ENCODE peak calls at places on chromosomes 7 and 10, in seven cellular contexts. U is suprapubic skin, K is fibroblast of lung, H is kidney epithelial cell, A is PC-3, R is endodermal cell, X is stomach. F is an unnamed sample. For H3K27me3, the result is how much of the 10 kb centered on the place peaks cover.

GRCh38 chr7:93828260-93828659 is 62.3 kb downstream of the TFPI2 start:
- DNase-seq in U (no peak), K (no peak), H (no peak), A (no peak), R (no peak), X (no peak), F (no peak)

GRCh38 chr7:66928388-66928787 is 7.4 kb downstream of the TMEM248 start:
- DNase-seq in U (no peak), K (no peak), H (no peak), A (no peak), R (no peak), X (no peak), F (no peak)

GRCh38 chr7:30799206-30799975 is 28.2 kb downstream of the MINDY4 start:
- DNase-seq in U (peak), K (peak), H (peak), A (peak), R (no peak), X (no peak), F (no peak)

GRCh38 chr7:24827027-24827426 is 69.8 kb upstream of the GSDME start:
- DNase-seq in U (no peak), K (no peak), H (no peak), A (peak), R (no peak), X (no peak), F (no peak)

GRCh38 chr10:128375171-128375570 is 248.9 kb upstream of the MKI67 start:
- DNase-seq in U (no peak), K (no peak), H (no peak), A (no peak), R (no peak), X (no peak), F (no peak)

GRCh38 chr7:80124870-80125269 is 9.8 kb upstream of the GNAI1 start:
- DNase-seq in U (no peak), K (no peak), H (no peak), A (no peak), R (no peak), X (no peak), F (no peak)

GRCh38 chr7:94394399-94395140 is at the start of gene COL1A2:
- DNase-seq in U (peak), K (peak), H (no peak), A (peak), R (peak), X (peak), F (peak)

GRCh38 chr10:11871470-11871869 is 48.3 kb downstream of the PROSER2 start:
- DNase-seq in U (no peak), K (peak), H (no peak), A (no peak), R (no peak), X (no peak), F (no peak)

GRCh38 chr7:158836692-158837091 is 7.4 kb upstream of the ESYT2 start:
- DNase-seq in U (no peak), K (no peak), H (no peak), A (no peak), R (peak), X (no peak), F (no peak)

GRCh38 chr7:149072438-149072775 is 18.1 kb downstream of the ZNF786 start:
- DNase-seq in U (no peak), K (no peak), H (no peak), A (no peak), R (no peak), X (no peak), F (no peak)

GRCh38 chr7:56537952-56538351 is 421.7 kb upstream of the NUPR2 start:
- DNase-seq in U (no peak), K (no peak), H (no peak), A (no peak), R (no peak), X (no peak), F (peak)

GRCh38 chr10:21688870-21689269 is 154.8 kb downstream of the MLLT10 start:
- DNase-seq in U (no peak), K (no peak), H (no peak), A (no peak), R (no peak), X (no peak), F (no peak)
- H3K27me3 ChIP-seq in U (under half), K (under half), H (under half), A (under half), R (under half), X (under half), F (under half)

GRCh38 chr7:4726051-4726450 is 44.0 kb downstream of the FOXK1 start:
- DNase-seq in U (no peak), K (no peak), H (no peak), A (no peak), R (no peak), X (no peak), F (no peak)
- H3K4me3 ChIP-seq in U (peak), K (peak), H (no peak), A (peak), R (no peak), X (peak), F (peak)

GRCh38 chr10:75428434-75429158 is 2.8 kb upstream of the LRMDA start:
- DNase-seq in U (no peak), K (peak), H (no peak), A (peak), R (peak), X (no peak), F (no peak)
- TF ChIP-seq CTCF in U (no peak), K (no peak), H (no peak), A (no peak), R (peak), X (no peak), F (no peak)

GRCh38 chr7:114857605-114858004 is 64.3 kb upstream of the MDFIC start:
- DNase-seq in U (no peak), K (no peak), H (no peak), A (no peak), R (no peak), X (no peak), F (no peak)

GRCh38 chr7:114860196-114860595 is 61.7 kb upstream of the MDFIC start:
- DNase-seq in U (no peak), K (no peak), H (no peak), A (peak), R (no peak), X (no peak), F (no peak)

GRCh38 chr7:114856625-114857024 is 65.3 kb upstream of the MDFIC start:
- DNase-seq in U (no peak), K (no peak), H (peak), A (no peak), R (no peak), X (no peak), F (no peak)

GRCh38 chr7:114862406-114862805 is 59.5 kb upstream of the MDFIC start:
- DNase-seq in U (no peak), K (no peak), H (no peak), A (no peak), R (no peak), X (no peak), F (no peak)

GRCh38 chr7:114859477-114859876 is 62.4 kb upstream of the MDFIC start:
- DNase-seq in U (no peak), K (no peak), H (no peak), A (no peak), R (no peak), X (no peak), F (no peak)
- H3K27me3 ChIP-seq in U (under half), K (under half), H (under half), A (under half), R (under half), X (under half), F (under half)

DNA sequence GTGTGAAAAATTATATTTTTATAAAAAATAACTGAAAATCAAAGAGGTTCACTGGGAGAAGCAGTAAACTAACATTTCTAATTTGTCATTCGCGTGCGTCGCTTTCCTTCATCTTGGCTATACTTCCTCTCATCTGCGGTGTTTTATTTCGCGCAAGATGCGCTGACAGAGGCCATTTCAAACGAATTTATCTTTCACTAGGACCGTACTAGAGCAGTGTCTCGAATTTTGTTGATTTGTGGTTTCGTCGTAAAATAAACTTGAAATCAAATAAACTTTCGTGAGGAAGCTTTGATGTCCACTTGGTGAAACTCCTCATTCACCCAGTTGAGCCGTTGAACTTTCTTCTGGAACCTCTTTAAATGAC is 163.7 kb upstream of the PPP1R3A start:
- DNase-seq in U (no peak), K (peak), H (no peak), A (no peak), R (no peak), X (no peak), F (no peak)
- H3K4me3 ChIP-seq in U (peak), K (peak), H (peak), A (no peak), R (peak), X (peak), F (peak)

DNA sequence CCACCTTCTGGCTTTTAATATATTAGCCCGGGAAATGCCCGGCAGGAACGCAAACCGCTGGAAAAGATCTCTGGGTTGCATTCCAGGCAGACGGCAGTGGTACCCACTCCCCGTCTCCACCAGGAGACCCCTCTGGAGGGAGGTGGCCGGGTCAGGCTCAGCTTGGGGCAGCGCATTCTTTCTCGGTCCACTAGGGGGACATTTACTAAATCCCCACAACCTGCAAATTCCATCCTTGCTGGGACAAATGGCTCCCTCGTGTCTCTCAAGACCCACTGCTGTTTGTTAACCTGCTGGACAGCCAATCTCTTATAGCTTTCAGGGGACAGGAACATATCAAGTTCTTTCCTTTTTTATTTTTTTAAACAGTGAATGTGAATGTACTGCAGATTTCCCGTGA is 45.8 kb upstream of the CARD11 start:
- DNase-seq in U (no peak), K (peak), H (no peak), A (peak), R (peak), X (no peak), F (no peak)
- TF ChIP-seq CTCF in U (no peak), K (peak), H (peak), A (peak), R (peak), X (no peak), F (peak)

DNA sequence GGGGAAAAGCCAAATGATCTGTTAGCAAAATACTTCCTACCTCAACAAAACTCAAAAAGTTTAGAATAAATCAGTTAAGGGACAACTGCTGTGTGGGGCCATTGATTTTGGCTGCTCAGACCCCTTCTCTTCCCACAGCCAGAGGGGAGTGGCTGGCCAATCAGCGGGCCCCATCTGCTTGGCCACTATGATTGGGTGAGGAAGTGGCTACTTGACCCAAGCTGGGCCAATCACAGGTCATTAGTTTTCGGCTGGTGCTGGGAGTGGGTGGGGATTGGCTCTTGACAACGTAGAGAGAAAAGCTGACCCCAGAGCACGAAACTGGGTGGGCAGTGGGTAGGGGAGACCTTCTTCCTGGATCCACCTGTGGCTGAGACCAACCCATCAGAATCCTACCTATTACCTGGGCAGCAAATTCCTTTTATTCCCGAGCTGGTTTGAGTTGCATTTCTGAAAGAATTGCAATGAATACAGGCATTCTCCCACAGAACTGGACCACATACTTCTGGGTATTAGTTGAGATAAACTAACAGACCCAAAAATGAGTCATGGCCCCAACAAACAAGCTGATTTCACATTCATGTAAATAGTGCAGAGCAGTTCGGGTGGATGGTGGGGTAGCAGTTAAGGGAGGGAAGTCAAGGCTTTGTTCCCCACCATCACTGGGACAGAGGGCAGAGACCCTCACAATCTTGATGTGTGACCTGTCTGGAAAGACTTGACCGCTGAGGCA is 35.6 kb upstream of the HMX3 start:
- DNase-seq in U (no peak), K (no peak), H (no peak), A (peak), R (peak), X (no peak), F (no peak)
- H3K27me3 ChIP-seq in U (under half), K (under half), H (under half), A (under half), R (under half), X (under half), F (under half)

GRCh38 chr10:123996302-123996701 is 97.1 kb downstream of the CHST15 start:
- DNase-seq in U (no peak), K (no peak), H (no peak), A (peak), R (no peak), X (no peak), F (no peak)
- H3K4me3 ChIP-seq in U (no peak), K (no peak), H (no peak), A (peak), R (no peak), X (no peak), F (no peak)

GRCh38 chr7:99386584-99387238 is 12.2 kb downstream of the ARPC1B start:
- DNase-seq in U (no peak), K (no peak), H (no peak), A (peak), R (no peak), X (no peak), F (no peak)
- TF ChIP-seq CTCF in U (no peak), K (peak), H (peak), A (peak), R (peak), X (no peak), F (no peak)